ENCODE peak calls at places on chromosomes 16 and 17, in seven cellular contexts. Z is PC-3, O is right lobe of liver, Y is cardiac muscle cell, T is esophagus squamous epithelium, R is H1, W is tibial nerve. E is an unnamed sample. For H3K9me3 and H3K4me1, the result is how much of the 10 kb centered on the place peaks cover.

GRCh38 chr17:82517230-82517865 is 2.2 kb upstream of the FOXK2 start:
- DNase-seq in W (no peak), T (no peak), R (no peak), O (no peak), Y (no peak), Z (no peak), E (no peak)

GRCh38 chr17:80901319-80901718 is 90.3 kb upstream of the CHMP6 start:
- DNase-seq in W (no peak), Z (no peak), Y (no peak), T (no peak), R (no peak), O (no peak), E (no peak)

GRCh38 chr17:17845046-17845775 is 8.4 kb upstream of the SREBF1 start:
- DNase-seq in T (no peak), R (no peak), Y (no peak), Z (no peak), O (no peak), W (no peak), E (peak)

GRCh38 chr16:20317117-20317516 is 10.2 kb downstream of the GP2 start:
- DNase-seq in Z (no peak), W (no peak), T (no peak), O (no peak), R (no peak), Y (no peak), E (no peak)

GRCh38 chr17:61382796-61383688 is 16.6 kb upstream of the TBX2 start:
- DNase-seq in O (no peak), W (no peak), T (no peak), Y (no peak), R (no peak), Z (no peak), E (peak)

GRCh38 chr17:28737770-28738679 is 5.8 kb upstream of the TRAF4 start:
- DNase-seq in T (no peak), Z (no peak), W (no peak), Y (no peak), R (no peak), O (no peak), E (no peak)

GRCh38 chr16:87548086-87548485 is 54.2 kb upstream of the JPH3 start:
- DNase-seq in T (no peak), R (no peak), Z (no peak), Y (no peak), W (no peak), O (no peak), E (no peak)

GRCh38 chr17:71033336-71033735 is 864.0 kb downstream of the KCNJ2 start:
- DNase-seq in R (no peak), Y (peak), T (no peak), W (no peak), Z (no peak), O (no peak), E (no peak)

GRCh38 chr16:89360760-89361435 is 129.5 kb downstream of the ANKRD11 start:
- DNase-seq in Y (no peak), W (no peak), R (no peak), Z (no peak), O (no peak), T (no peak), E (no peak)

GRCh38 chr17:31374503-31374902 is 17.0 kb upstream of the RAB11FIP4 start:
- DNase-seq in W (no peak), Z (no peak), O (no peak), R (no peak), Y (no peak), T (no peak), E (no peak)

GRCh38 chr17:3659541-3660111 is 8.8 kb downstream of the TAX1BP3 start:
- DNase-seq in Y (peak), O (peak), Z (peak), W (peak), R (no peak), T (no peak), E (no peak)

GRCh38 chr16:867421-868385 is 67.2 kb upstream of the GNG13 start:
- DNase-seq in Z (no peak), W (no peak), R (no peak), T (no peak), O (no peak), Y (no peak), E (peak)
- H3K9me3 ChIP-seq in Z (under half), W (under half), R (under half), T (under half), O (under half), Y (under half), E (under half)

DNA sequence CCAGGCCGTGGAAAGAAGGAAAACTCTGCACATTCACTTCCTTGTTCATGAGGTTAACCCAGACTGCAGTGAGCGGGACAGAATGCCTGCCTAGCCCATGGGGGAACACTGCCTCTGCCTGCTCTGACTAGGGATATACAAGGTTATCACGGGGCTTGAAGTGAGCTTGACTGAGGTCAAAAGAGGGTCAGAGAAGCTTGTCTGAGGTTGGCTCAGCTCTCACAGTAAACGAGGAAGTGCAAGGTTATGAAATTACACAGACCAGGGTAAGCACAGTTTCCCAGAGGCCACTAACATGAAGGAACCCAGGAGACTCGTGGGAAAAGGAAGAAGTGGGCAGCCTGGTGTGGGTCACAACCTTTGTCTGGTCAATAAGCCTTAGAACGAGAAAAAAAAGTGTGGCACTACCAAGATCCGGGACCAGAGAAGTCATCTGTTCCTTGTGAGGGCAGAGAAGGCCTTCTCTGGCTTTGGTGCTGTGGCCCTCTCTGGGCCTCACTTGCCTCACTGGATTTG is 28.8 kb downstream of the HIC1 start:
- DNase-seq in W (no peak), Y (peak), Z (no peak), T (no peak), R (no peak), O (no peak), E (no peak)
- H3K4me1 ChIP-seq in W (under half), Y (half or more), Z (under half), T (under half), R (under half), O (under half), E (half or more)

GRCh38 chr16:35596467-35596866 is 2137.1 kb downstream of the TP53TG3F start:
- DNase-seq in R (no peak), T (no peak), O (no peak), Z (no peak), W (no peak), Y (no peak), E (no peak)
- H3K9me3 ChIP-seq in R (under half), T (under half), O (under half), Z (under half), W (under half), Y (under half), E (under half)

GRCh38 chr17:77320501-77321256 is 179.9 kb downstream of the SEC14L1 start:
- DNase-seq in T (no peak), O (peak), R (no peak), Z (no peak), Y (no peak), W (no peak), E (peak)

GRCh38 chr17:77324227-77324626 is 183.5 kb downstream of the SEC14L1 start:
- DNase-seq in Y (no peak), W (peak), T (no peak), O (peak), R (no peak), Z (no peak), E (peak)

GRCh38 chr17:77322284-77322533 is 181.4 kb downstream of the SEC14L1 start:
- DNase-seq in T (no peak), W (no peak), R (no peak), Y (no peak), O (no peak), Z (no peak), E (no peak)

GRCh38 chr17:77323413-77324171 is 182.8 kb downstream of the SEC14L1 start:
- DNase-seq in O (peak), T (no peak), W (peak), Y (no peak), R (peak), Z (peak), E (peak)

GRCh38 chr17:77322534-77323412 is 182.0 kb downstream of the SEC14L1 start:
- DNase-seq in R (no peak), Y (peak), Z (peak), T (no peak), O (peak), W (peak), E (peak)
- H3K4me1 ChIP-seq in R (under half), Y (under half), Z (half or more), T (half or more), O (under half), W (half or more), E (half or more)

GRCh38 chr16:35215287-35215686 is 1755.9 kb downstream of the TP53TG3F start:
- DNase-seq in O (no peak), T (no peak), R (no peak), W (no peak), Z (no peak), Y (no peak), E (no peak)
- H3K9me3 ChIP-seq in O (under half), T (under half), R (under half), W (under half), Z (under half), Y (under half), E (under half)

GRCh38 chr16:77762260-77762659 is 26.1 kb upstream of the VAT1L start:
- DNase-seq in Y (no peak), O (no peak), R (no peak), T (no peak), W (no peak), Z (no peak), E (no peak)
- H3K4me1 ChIP-seq in Y (under half), O (under half), R (under half), T (under half), W (under half), Z (under half), E (under half)

GRCh38 chr16:1734123-1734522 is 28.1 kb downstream of the MAPK8IP3 start:
- DNase-seq in O (no peak), Y (no peak), T (no peak), W (no peak), R (no peak), Z (no peak), E (no peak)

GRCh38 chr16:1731073-1731472 is 25.1 kb downstream of the MAPK8IP3 start:
- DNase-seq in W (no peak), T (no peak), O (no peak), Z (no peak), R (no peak), Y (no peak), E (no peak)

GRCh38 chr16:1732071-1732470 is 26.1 kb downstream of the MAPK8IP3 start:
- DNase-seq in W (no peak), Y (no peak), T (no peak), R (no peak), O (no peak), Z (no peak), E (no peak)

GRCh38 chr16:1731603-1732002 is 25.6 kb downstream of the MAPK8IP3 start:
- DNase-seq in O (no peak), Z (no peak), Y (no peak), T (no peak), R (no peak), W (no peak), E (no peak)

GRCh38 chr16:1734816-1735215 is 28.8 kb downstream of the MAPK8IP3 start:
- DNase-seq in Y (no peak), Z (no peak), W (no peak), R (no peak), O (no peak), T (no peak), E (no peak)
- H3K9me3 ChIP-seq in Y (under half), Z (under half), W (under half), R (half or more), O (under half), T (under half), E (under half)

DNA sequence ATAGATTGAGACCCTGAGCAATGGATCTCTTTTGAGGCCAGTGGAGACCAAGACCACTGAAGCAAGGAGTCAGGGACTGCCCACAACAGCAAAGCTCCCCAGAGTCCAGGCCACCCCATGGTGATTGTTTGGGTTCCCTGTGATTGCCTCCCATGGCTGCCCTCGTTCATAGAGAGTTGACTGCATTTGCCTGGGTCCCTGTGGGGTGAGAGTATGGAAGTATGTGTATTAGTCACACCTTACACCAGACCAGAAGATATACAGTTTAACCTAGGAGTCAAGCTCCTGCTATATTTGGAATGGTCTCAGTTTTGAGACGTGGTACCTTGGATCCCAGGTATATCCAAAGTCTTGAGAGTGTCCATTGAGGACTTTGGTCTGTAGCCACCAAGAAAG is 20.2 kb downstream of the HLF start:
- DNase-seq in R (no peak), W (no peak), O (no peak), Y (no peak), Z (no peak), T (no peak), E (no peak)
- H3K4me1 ChIP-seq in R (under half), W (under half), O (half or more), Y (under half), Z (under half), T (under half), E (under half)

GRCh38 chr17:22202702-22203101 is 510.4 kb downstream of the KCNJ18 start:
- DNase-seq in Y (no peak), Z (no peak), W (no peak), R (no peak), O (peak), T (no peak), E (no peak)

DNA sequence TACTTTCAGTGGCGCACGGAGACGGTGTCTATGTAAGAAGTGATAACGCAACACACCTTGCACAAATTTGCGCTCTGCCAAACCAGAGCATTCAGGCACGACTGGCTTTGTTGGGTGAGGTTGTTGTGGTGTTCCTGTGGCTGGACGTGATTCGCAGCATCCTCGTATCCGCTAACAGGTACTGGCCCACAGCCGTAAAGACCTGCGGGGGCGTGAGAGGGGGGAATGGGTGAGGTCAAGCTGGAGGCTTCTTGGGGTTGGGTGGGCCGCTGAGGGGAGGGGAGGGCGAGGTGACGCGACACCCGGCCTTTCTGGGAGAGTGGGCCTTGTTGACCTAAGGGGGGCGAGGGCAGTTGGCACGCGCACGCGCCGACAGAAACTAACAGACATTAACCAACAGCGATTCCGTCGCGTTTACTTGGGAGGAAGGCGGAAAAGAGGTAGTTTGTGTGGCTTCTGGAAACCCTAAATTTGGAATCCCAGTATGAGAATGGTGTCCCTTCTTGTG is 510.9 kb downstream of the KCNJ18 start:
- DNase-seq in W (no peak), Z (no peak), O (peak), T (no peak), Y (no peak), R (no peak), E (peak)
- H3K9me3 ChIP-seq in W (under half), Z (under half), O (under half), T (under half), Y (under half), R (under half), E (half or more)

E was measured in left lung.